ENCODE peak calls at places on chromosomes 1 and 21, in five cellular contexts. One of them, this sample, is unnamed.

GRCh38 chr1:223419561-223419960 is 26.3 kb downstream of the CCDC185 start:
- DNase-seq in posterior vena cava: no peak
- DNase-seq in SJSA1: no peak
- DNase-seq in GOT3: no peak
- DNase-seq in skeletal muscle cell: no peak
- DNase-seq in this sample: no peak

GRCh38 chr21:42489006-42489563 is 6.9 kb downstream of the RSPH1 start:
- DNase-seq in GOT3: no peak
- DNase-seq in SJSA1: no peak
- DNase-seq in posterior vena cava: no peak
- DNase-seq in skeletal muscle cell: no peak
- DNase-seq in this sample: no peak

GRCh38 chr1:1045129-1045528 is 25.2 kb downstream of the AGRN start:
- DNase-seq in SJSA1: no peak
- DNase-seq in GOT3: no peak
- DNase-seq in skeletal muscle cell: no peak
- DNase-seq in posterior vena cava: no peak
- DNase-seq in this sample: no peak

GRCh38 chr1:64031191-64031590 is 172.2 kb upstream of the UBE2U start:
- DNase-seq in GOT3: no peak
- DNase-seq in skeletal muscle cell: peak
- DNase-seq in posterior vena cava: no peak
- DNase-seq in SJSA1: no peak
- DNase-seq in this sample: no peak

GRCh38 chr1:66426231-66426853 is 107.6 kb upstream of the SGIP1 start:
- DNase-seq in skeletal muscle cell: no peak
- DNase-seq in GOT3: no peak
- DNase-seq in SJSA1: no peak
- DNase-seq in posterior vena cava: no peak
- DNase-seq in this sample: no peak

GRCh38 chr1:20375563-20375962 is 84.9 kb downstream of the VWA5B1 start:
- DNase-seq in skeletal muscle cell: no peak
- DNase-seq in GOT3: no peak
- DNase-seq in SJSA1: no peak
- DNase-seq in posterior vena cava: peak
- DNase-seq in this sample: no peak

GRCh38 chr1:116990612-116991151 is 10.9 kb upstream of the CD101 start:
- DNase-seq in posterior vena cava: peak
- DNase-seq in SJSA1: peak
- DNase-seq in GOT3: peak
- DNase-seq in skeletal muscle cell: peak
- DNase-seq in this sample: no peak

GRCh38 chr1:156421062-156421938 is 52.3 kb downstream of the RHBG start:
- DNase-seq in SJSA1: peak
- DNase-seq in GOT3: no peak
- DNase-seq in skeletal muscle cell: no peak
- DNase-seq in posterior vena cava: peak
- DNase-seq in this sample: peak

GRCh38 chr1:230140221-230141001 is 73.4 kb downstream of the GALNT2 start:
- DNase-seq in posterior vena cava: no peak
- DNase-seq in skeletal muscle cell: no peak
- DNase-seq in SJSA1: no peak
- DNase-seq in GOT3: no peak
- DNase-seq in this sample: no peak